ENCODE peak calls at places on chromosomes 3 and 15, in eight cellular contexts. U, Y, C, G, S, P, J and K are unnamed samples. For H3K4me1, the result is how much of the 10 kb centered on the place peaks cover.

GRCh38 chr3:183369626-183370025 is 58.8 kb downstream of the MCF2L2 start:
- DNase-seq in G (no peak), S (no peak), Y (no peak), J (no peak), U (no peak), C (no peak), P (no peak), K (no peak)

GRCh38 chr3:187025656-187026320 is 95.5 kb downstream of the ST6GAL1 start:
- DNase-seq in U (no peak), C (no peak), G (peak), J (no peak), P (no peak), S (no peak), Y (no peak), K (no peak)

GRCh38 chr3:90010341-90010740 is 902.9 kb downstream of the EPHA3 start:
- DNase-seq in U (no peak), G (no peak), C (no peak), J (no peak), Y (no peak), P (no peak), S (no peak), K (no peak)

GRCh38 chr3:59600631-59601030 is 550.8 kb upstream of the CFAP20DC start:
- DNase-seq in U (no peak), C (no peak), S (no peak), Y (no peak), J (no peak), P (no peak), G (no peak), K (no peak)

GRCh38 chr15:57306305-57306943 is 69.9 kb upstream of the CGNL1 start:
- DNase-seq in U (peak), C (peak), P (peak), G (no peak), Y (peak), S (peak), J (peak), K (peak)

GRCh38 chr3:179882322-179882721 is 154.4 kb downstream of the PEX5L start:
- DNase-seq in J (no peak), U (no peak), G (peak), P (no peak), C (no peak), S (no peak), Y (no peak), K (no peak)

GRCh38 chr15:71129660-71130059 is 14.4 kb downstream of the THSD4 start:
- DNase-seq in U (peak), Y (no peak), P (no peak), S (no peak), J (no peak), G (no peak), C (no peak), K (no peak)

GRCh38 chr15:31508656-31509055 is 182.0 kb downstream of the KLF13 start:
- DNase-seq in P (no peak), Y (no peak), S (no peak), G (no peak), C (no peak), J (no peak), U (no peak), K (no peak)

GRCh38 chr15:92273732-92274131 is 119.9 kb upstream of the ST8SIA2 start:
- DNase-seq in P (no peak), J (no peak), U (no peak), G (no peak), S (no peak), Y (no peak), C (no peak), K (no peak)

GRCh38 chr3:51610708-51611107 is 60.3 kb upstream of the TEX264 start:
- DNase-seq in C (no peak), J (no peak), S (no peak), G (no peak), Y (no peak), P (no peak), U (no peak), K (no peak)

GRCh38 chr3:195258449-195259145 is 12.4 kb downstream of the XXYLT1 start:
- DNase-seq in G (no peak), J (no peak), P (no peak), U (no peak), Y (no peak), C (no peak), S (no peak), K (peak)

GRCh38 chr15:68097029-68097428 is 42.9 kb downstream of the PIAS1 start:
- DNase-seq in J (no peak), G (no peak), C (no peak), S (no peak), P (no peak), U (peak), Y (no peak), K (no peak)

GRCh38 chr3:117927831-117928230 is 1106.8 kb downstream of the IGSF11 start:
- DNase-seq in U (no peak), S (no peak), Y (no peak), J (no peak), G (no peak), P (no peak), C (no peak), K (no peak)

GRCh38 chr15:61032600-61033286 is 196.4 kb downstream of the RORA start:
- DNase-seq in P (no peak), C (peak), J (peak), G (no peak), S (no peak), U (no peak), Y (no peak), K (no peak)

GRCh38 chr15:91807122-91807521 is 46.4 kb upstream of the SLCO3A1 start:
- DNase-seq in J (no peak), C (no peak), P (no peak), S (no peak), G (no peak), U (no peak), Y (no peak), K (no peak)

GRCh38 chr3:15460891-15461524 is 33.6 kb downstream of the EAF1 start:
- DNase-seq in P (no peak), G (no peak), C (no peak), S (no peak), U (no peak), J (no peak), Y (no peak), K (no peak)

GRCh38 chr3:279325-279724 is 82.8 kb downstream of the CHL1 start:
- DNase-seq in C (no peak), P (no peak), G (no peak), Y (no peak), J (no peak), U (no peak), S (no peak), K (no peak)

GRCh38 chr15:70589221-70589620 is 174.1 kb downstream of the UACA start:
- DNase-seq in U (no peak), C (no peak), Y (no peak), J (no peak), G (no peak), P (no peak), S (no peak), K (no peak)

GRCh38 chr3:123341871-123342630 is 106.8 kb downstream of the ADCY5 start:
- DNase-seq in U (no peak), J (no peak), P (peak), S (peak), Y (no peak), G (no peak), C (no peak), K (peak)
- H3K4me1 ChIP-seq in U (under half), J (under half), P (under half), S (under half), Y (under half), G (under half), C (under half), K (half or more)

GRCh38 chr15:79172032-79172481 is 81.5 kb upstream of the RASGRF1 start:
- DNase-seq in P (no peak), C (peak), J (no peak), U (no peak), S (no peak), G (no peak), Y (no peak), K (no peak)
- TF ChIP-seq CTCF in P (no peak), C (no peak), J (no peak), U (no peak), S (no peak), G (no peak), Y (no peak), K (no peak)

DNA sequence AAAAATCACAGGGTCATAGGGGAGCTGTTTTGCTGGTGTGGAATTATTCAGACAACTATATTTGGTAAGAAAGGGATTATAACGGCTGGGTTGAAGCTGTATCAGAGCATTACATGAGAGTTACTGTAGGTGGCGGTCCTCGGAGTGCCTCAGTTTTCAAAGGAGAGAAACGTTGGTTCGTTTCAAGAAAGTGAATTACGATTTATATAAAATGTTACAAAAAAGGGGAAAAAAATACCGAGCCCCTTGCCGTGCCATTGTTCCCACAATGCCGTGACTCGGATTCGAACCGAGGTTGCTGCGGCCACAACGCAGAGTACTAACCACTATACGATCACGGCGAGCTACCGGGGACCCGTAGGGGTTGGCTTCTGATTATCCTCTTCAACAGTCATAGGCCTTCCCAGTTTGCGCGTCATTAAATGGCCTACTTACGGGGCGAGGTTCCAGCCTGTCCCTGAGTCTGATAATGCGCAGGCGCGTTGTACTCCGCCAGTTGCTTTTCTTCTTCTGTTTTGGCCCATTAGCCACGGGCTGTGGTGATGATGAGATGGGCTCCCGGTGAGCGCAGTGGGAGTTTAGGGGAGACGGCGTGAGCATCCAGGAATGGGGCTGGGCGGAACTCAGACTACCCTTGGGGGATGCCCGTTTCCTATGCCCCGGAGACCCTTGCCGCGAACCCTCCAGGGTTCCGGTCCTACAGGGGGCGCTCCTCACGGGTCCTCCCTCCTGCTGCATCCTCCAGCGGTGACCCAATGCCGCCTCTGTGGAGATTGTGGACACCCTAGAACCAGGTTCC is 10.8 kb upstream of the SHF start:
- DNase-seq in S (peak), U (peak), Y (peak), J (peak), G (peak), C (peak), P (peak), K (peak)
- TF ChIP-seq POLR2A in S (peak), U (peak), Y (peak), J (no peak), G (peak), C (peak), P (peak), K (peak)

DNA sequence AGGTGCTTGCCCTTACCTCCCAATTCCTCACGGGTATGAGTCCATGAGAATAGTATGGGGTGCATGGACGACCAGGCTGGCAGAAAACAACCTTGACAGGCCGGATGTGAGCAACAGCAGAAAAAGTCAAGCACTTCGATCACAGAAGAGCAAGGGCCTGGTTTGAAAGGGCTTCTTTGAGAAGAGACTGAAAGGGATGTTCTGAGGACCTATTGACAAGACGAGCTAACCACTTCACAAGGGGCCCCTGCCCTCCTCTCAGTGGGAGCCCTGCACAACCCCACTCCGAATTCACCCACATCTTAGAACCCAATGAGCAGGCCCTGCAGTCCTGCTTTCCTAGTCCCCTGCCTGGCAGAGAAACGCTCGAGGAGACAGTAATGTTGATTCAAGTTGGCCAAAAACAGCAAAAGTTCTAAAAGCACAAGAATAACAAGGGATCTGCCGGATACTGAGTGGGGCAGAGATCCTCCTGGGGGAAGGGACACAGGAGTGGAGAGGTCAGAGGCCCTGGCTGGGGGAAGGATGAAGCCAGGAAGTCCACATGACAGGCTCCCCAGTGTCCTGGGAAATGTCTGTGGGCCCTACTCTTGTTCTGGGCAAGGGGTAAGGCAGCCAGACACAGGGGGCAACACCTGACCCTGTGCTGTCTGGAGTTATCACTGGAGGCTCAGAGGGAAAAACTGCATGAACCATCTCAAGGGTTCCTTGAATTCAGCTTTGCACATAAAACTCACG is 14.8 kb upstream of the CX3CR1 start:
- DNase-seq in Y (no peak), J (no peak), G (no peak), U (no peak), S (no peak), P (no peak), C (peak), K (no peak)
- H3K4me1 ChIP-seq in Y (under half), J (under half), G (under half), U (under half), S (under half), P (under half), C (under half), K (under half)